ENCODE peak calls at places on chromosomes 7 and 10, in four cellular contexts. K, X, B and J are unnamed samples.

GRCh38 chr7:55345292-55345691 is 19.8 kb upstream of the LANCL2 start:
- DNase-seq in K (no peak), X (no peak), B (no peak), J (no peak)

GRCh38 chr7:107712906-107713305 is 31.0 kb upstream of the CBLL1 start:
- DNase-seq in K (no peak), X (no peak), B (no peak), J (no peak)

GRCh38 chr10:70302292-70302691 is 18.5 kb upstream of the NPFFR1 start:
- DNase-seq in K (no peak), X (no peak), B (peak; percentile 70), J (no peak)

GRCh38 chr10:73183882-73184281 is 16.0 kb downstream of the FAM149B1 start:
- DNase-seq in K (no peak), X (no peak), B (peak; percentile 87), J (no peak)

GRCh38 chr7:121937224-121937623 is 64.3 kb downstream of the PTPRZ1 start:
- DNase-seq in K (no peak), X (no peak), B (no peak), J (no peak)

GRCh38 chr10:127928021-127928806 is 21.3 kb downstream of the PTPRE start:
- DNase-seq in K (no peak), X (no peak), B (peak; percentile 77), J (no peak)

GRCh38 chr7:123729217-123729578 is 19.6 kb downstream of the WASL start:
- DNase-seq in K (no peak), X (no peak), B (no peak), J (no peak)

GRCh38 chr7:90461216-90461615 is 8.2 kb upstream of the PTTG1IP2 start:
- DNase-seq in K (no peak), X (no peak), B (peak; percentile 64), J (no peak)

GRCh38 chr7:77696643-77697534 is 630 bp downstream of the RSBN1L start:
- DNase-seq in K (peak; percentile 64), X (peak; percentile 52), B (peak; percentile 87), J (peak; percentile 74)

GRCh38 chr7:23334482-23335056 is 35.4 kb downstream of the MALSU1 start:
- DNase-seq in K (no peak), X (no peak), B (peak; percentile 95), J (no peak)

GRCh38 chr7:2202361-2202761 is 30.4 kb downstream of the MAD1L1 start:
- DNase-seq in K (no peak), X (no peak), B (no peak), J (no peak)

GRCh38 chr10:48470115-48470892 is 134.6 kb downstream of the ARHGAP22 start:
- DNase-seq in K (no peak), X (no peak), B (no peak), J (peak; percentile 63)

GRCh38 chr10:73744690-73744994 is 470 bp downstream of the SEC24C start:
- DNase-seq in K (peak; percentile 21), X (no peak), B (peak; percentile 91), J (no peak)

GRCh38 chr10:78548369-78548985 is 514.8 kb downstream of the RPS24 start:
- DNase-seq in K (no peak), X (no peak), B (no peak), J (no peak)

GRCh38 chr10:30373596-30374327 is 24.7 kb upstream of the MTPAP start:
- DNase-seq in K (no peak), X (no peak), B (no peak), J (no peak)

GRCh38 chr7:21076054-21076453 is 289.4 kb upstream of the SP8 start:
- DNase-seq in K (no peak), X (no peak), B (no peak), J (no peak)

GRCh38 chr7:4791101-4791737 is 15.8 kb downstream of the AP5Z1 start:
- DNase-seq in K (no peak), X (no peak), B (no peak), J (no peak)

GRCh38 chr10:71072146-71072819 is 140.1 kb upstream of the UNC5B start:
- DNase-seq in K (no peak), X (no peak), B (no peak), J (no peak)

GRCh38 chr10:34780818-34781380 is 34.2 kb downstream of the PARD3 start:
- DNase-seq in K (no peak), X (no peak), B (no peak), J (no peak)

GRCh38 chr7:50661345-50662058 is 96.3 kb upstream of the DDC start:
- DNase-seq in K (no peak), X (no peak), B (no peak), J (no peak)

GRCh38 chr10:52437205-52437646 is 123.1 kb downstream of the DKK1 start:
- DNase-seq in K (no peak), X (no peak), B (no peak), J (no peak)

GRCh38 chr10:3761111-3761686 is 23.8 kb downstream of the KLF6 start:
- DNase-seq in K (no peak), X (no peak), B (no peak), J (peak; percentile 25)

GRCh38 chr7:28774529-28775057 is 183.5 kb downstream of the TRIL start:
- DNase-seq in K (no peak), X (no peak), B (peak; percentile 28), J (no peak)

GRCh38 chr10:43899224-43899959 is 250.7 kb upstream of the ZNF32 start:
- DNase-seq in K (no peak), X (no peak), B (peak; percentile 40), J (no peak)

GRCh38 chr7:6579446-6579845 is 2.2 kb downstream of the ZDHHC4 start:
- DNase-seq in K (no peak), X (no peak), B (peak; percentile 54), J (no peak)

GRCh38 chr10:117240730-117241529 is at the start of gene SLC18A2:
- DNase-seq in K (no peak), X (no peak), B (no peak), J (no peak)